ENCODE peak calls at places on chromosomes 1 and 21, in ten cellular contexts. T, W, V, F, A, M, S, N, G and H are unnamed samples.

GRCh38 chr21:31688603-31689368 is 29.3 kb downstream of the SOD1 start:
- DNase-seq in T (no peak), A (no peak), G (no peak), M (no peak), N (no peak), V (no peak), F (no peak), W (no peak), S (no peak), H (no peak)

GRCh38 chr1:27615346-27616004 is 11.5 kb upstream of the AHDC1 start:
- DNase-seq in T (no peak), W (no peak), V (no peak), M (no peak), G (no peak), S (no peak), A (no peak), N (no peak), F (no peak), H (no peak)

GRCh38 chr1:227934476-227935313 is 13.0 kb downstream of the WNT9A start:
- DNase-seq in A (no peak), F (no peak), V (no peak), M (no peak), G (no peak), S (no peak), W (peak), T (no peak), N (peak), H (peak)

GRCh38 chr1:41927118-41927517 is 8.4 kb upstream of the HIVEP3 start:
- DNase-seq in W (no peak), G (no peak), F (no peak), A (no peak), T (peak), V (no peak), N (no peak), S (no peak), M (no peak), H (no peak)

GRCh38 chr1:244077473-244078220 is 26.6 kb downstream of the ZBTB18 start:
- DNase-seq in G (no peak), T (no peak), A (no peak), S (no peak), M (no peak), V (no peak), F (peak), W (no peak), N (no peak), H (no peak)

GRCh38 chr21:37835512-37835911 is 80.7 kb downstream of the KCNJ6 start:
- DNase-seq in T (no peak), G (no peak), N (no peak), A (no peak), F (no peak), W (no peak), M (no peak), V (no peak), S (no peak), H (no peak)

GRCh38 chr1:59212715-59213114 is 84.2 kb upstream of the FGGY start:
- DNase-seq in S (no peak), G (no peak), V (no peak), N (no peak), T (no peak), A (no peak), F (no peak), M (no peak), W (no peak), H (no peak)

GRCh38 chr1:86782482-86782881 is 78.1 kb downstream of the SH3GLB1 start:
- DNase-seq in A (no peak), V (no peak), M (no peak), W (no peak), F (no peak), G (no peak), N (no peak), S (no peak), T (no peak), H (no peak)

GRCh38 chr1:161307230-161307768 is 2.5 kb downstream of the MPZ start:
- DNase-seq in S (no peak), T (peak), N (peak), G (peak), V (no peak), A (no peak), F (no peak), W (no peak), M (no peak), H (peak)

GRCh38 chr1:201531551-201532425 is 7.1 kb upstream of the NAV1 start:
- DNase-seq in A (peak), N (no peak), F (no peak), W (no peak), G (peak), T (no peak), M (peak), V (peak), S (no peak), H (no peak)

GRCh38 chr1:175808573-175808972 is 65.2 kb upstream of the TNR start:
- DNase-seq in G (no peak), W (no peak), M (peak), N (no peak), F (no peak), A (no peak), V (no peak), T (no peak), S (no peak), H (no peak)

GRCh38 chr1:172472495-172472894 is 28.6 kb upstream of the PIGC start:
- DNase-seq in F (no peak), M (no peak), A (no peak), S (no peak), W (no peak), N (no peak), G (no peak), V (no peak), T (no peak), H (no peak)

GRCh38 chr1:23177438-23178380 is 9.1 kb upstream of the LUZP1 start:
- DNase-seq in A (peak), G (peak), F (peak), M (peak), V (peak), W (peak), N (peak), T (peak), S (peak), H (peak)

GRCh38 chr1:77824083-77824482 is 44.6 kb downstream of the MIGA1 start:
- DNase-seq in T (no peak), W (no peak), G (no peak), V (no peak), M (no peak), N (no peak), A (no peak), F (no peak), S (peak), H (peak)

GRCh38 chr1:160755864-160756616 is 17.0 kb downstream of the SLAMF7 start:
- DNase-seq in T (no peak), G (no peak), N (no peak), M (no peak), W (no peak), V (no peak), A (no peak), S (no peak), F (no peak), H (no peak)

GRCh38 chr1:153816283-153816904 is 41.2 kb downstream of the SLC27A3 start:
- DNase-seq in M (no peak), T (peak), G (no peak), N (no peak), A (no peak), W (no peak), V (peak), F (no peak), S (no peak), H (no peak)

GRCh38 chr1:154863702-154864174 is 6.3 kb downstream of the KCNN3 start:
- DNase-seq in S (peak), T (no peak), W (peak), M (no peak), N (no peak), V (no peak), G (no peak), A (no peak), F (no peak), H (peak)

GRCh38 chr1:24724345-24725208 is 20.7 kb upstream of the CLIC4 start:
- DNase-seq in A (no peak), N (no peak), M (no peak), V (no peak), T (no peak), W (no peak), S (peak), F (peak), G (peak), H (no peak)

GRCh38 chr1:110235839-110236682 is 25.9 kb downstream of the KCNC4 start:
- DNase-seq in V (no peak), M (no peak), T (no peak), W (peak), S (peak), G (no peak), F (no peak), A (no peak), N (no peak), H (peak)

GRCh38 chr1:111837398-111837797 is 81.7 kb downstream of the DDX20 start:
- DNase-seq in N (no peak), A (no peak), G (peak), V (no peak), S (no peak), M (no peak), F (no peak), W (no peak), T (peak), H (no peak)

GRCh38 chr1:65360654-65361053 is 51.3 kb downstream of the DNAJC6 start:
- DNase-seq in W (no peak), M (no peak), S (no peak), G (no peak), A (no peak), F (no peak), N (no peak), V (no peak), T (no peak), H (no peak)

GRCh38 chr1:202010042-202011015 is at the start of gene ELF3:
- DNase-seq in F (no peak), N (no peak), W (peak), G (no peak), T (peak), S (peak), V (peak), M (peak), A (no peak), H (peak)

GRCh38 chr1:227886993-227887696 is 60.6 kb downstream of the WNT9A start:
- DNase-seq in G (peak), N (peak), W (no peak), A (peak), M (no peak), F (peak), V (peak), T (peak), S (no peak), H (no peak)

GRCh38 chr1:117795190-117795589 is 134.2 kb downstream of the GDAP2 start:
- DNase-seq in W (peak), S (no peak), A (no peak), M (no peak), G (peak), F (no peak), N (no peak), T (no peak), V (no peak), H (peak)

GRCh38 chr1:225909477-225909876 is 14.6 kb downstream of the PYCR2 start:
- DNase-seq in S (no peak), W (no peak), M (no peak), T (no peak), G (no peak), N (no peak), V (no peak), F (no peak), A (no peak), H (no peak)

GRCh38 chr1:218304281-218305039 is 19.4 kb downstream of the RRP15 start:
- DNase-seq in V (no peak), W (no peak), N (no peak), M (no peak), A (no peak), F (no peak), T (no peak), S (no peak), G (peak), H (peak)

GRCh38 chr1:47651311-47652089 is 213.7 kb downstream of the FOXD2 start:
- DNase-seq in S (no peak), W (no peak), F (peak), M (no peak), V (peak), A (peak), G (no peak), T (peak), N (no peak), H (no peak)

GRCh38 chr1:23742670-23743286 is 493 bp upstream of the ELOA start:
- DNase-seq in A (no peak), S (peak), V (peak), G (no peak), M (peak), W (no peak), T (no peak), N (no peak), F (no peak), H (peak)

GRCh38 chr1:246773213-246773641 is 49.0 kb downstream of the SCCPDH start:
- DNase-seq in S (no peak), A (no peak), F (no peak), T (no peak), M (no peak), N (no peak), V (no peak), W (no peak), G (no peak), H (no peak)

GRCh38 chr1:7313081-7313546 is 458.0 kb upstream of the VAMP3 start:
- DNase-seq in A (no peak), T (no peak), G (no peak), V (peak), W (no peak), M (no peak), S (no peak), N (no peak), F (peak), H (no peak)

GRCh38 chr1:120179420-120180348 is 3.4 kb upstream of the SEC22B start:
- DNase-seq in F (peak), A (peak), W (no peak), V (peak), S (no peak), N (no peak), T (peak), G (peak), M (peak), H (peak)

GRCh38 chr1:120176092-120176855 is at the start of gene SEC22B:
- DNase-seq in N (peak), G (peak), S (peak), V (peak), T (peak), A (peak), M (peak), W (peak), F (peak), H (peak)

DNA sequence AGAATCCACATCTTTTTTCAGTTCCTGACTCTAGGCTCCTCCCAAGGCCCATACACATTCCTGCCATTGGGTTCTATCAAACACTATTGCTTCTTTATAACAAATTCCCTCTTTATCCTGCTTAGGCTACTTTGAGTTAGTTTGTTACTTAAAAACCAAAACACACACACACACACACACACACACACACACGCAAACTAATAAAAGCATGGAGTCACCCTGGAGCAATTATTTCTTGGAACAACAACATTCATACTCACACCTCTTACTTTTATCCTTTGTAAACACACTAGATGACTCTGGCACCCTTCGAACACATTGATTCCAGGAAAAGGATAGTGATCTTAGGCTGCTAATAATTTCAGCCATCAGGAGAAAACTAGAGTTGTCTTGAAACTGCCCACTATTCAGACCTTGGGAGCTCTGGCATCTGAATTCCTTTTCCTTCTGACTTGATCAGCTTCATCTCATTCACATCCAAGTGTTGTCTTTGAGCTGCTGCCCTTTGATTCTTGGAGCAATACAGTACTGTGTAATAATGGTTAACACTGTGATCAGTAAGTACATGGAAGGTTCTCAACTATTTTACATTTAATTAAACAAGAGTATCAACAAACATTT is 2.6 kb upstream of the SEC22B start:
- DNase-seq in M (no peak), T (no peak), G (no peak), W (no peak), N (no peak), F (no peak), A (no peak), S (no peak), V (no peak), H (no peak)
- TF ChIP-seq CTCF in M (no peak), T (no peak), G (no peak), W (no peak), N (no peak), F (no peak), A (no peak), S (no peak), V (no peak), H (no peak)

GRCh38 chr1:241470361-241470760 is 49.2 kb downstream of the FH start:
- DNase-seq in W (no peak), G (no peak), F (no peak), S (no peak), T (no peak), V (no peak), A (no peak), M (no peak), N (no peak), H (no peak)

GRCh38 chr1:241460098-241460873 is 59.3 kb downstream of the FH start:
- DNase-seq in A (no peak), W (no peak), V (no peak), N (no peak), G (no peak), S (no peak), T (no peak), M (no peak), F (no peak), H (no peak)

GRCh38 chr1:241462371-241462770 is 57.2 kb downstream of the FH start:
- DNase-seq in T (no peak), F (no peak), A (no peak), S (no peak), N (no peak), V (no peak), M (no peak), W (no peak), G (no peak), H (peak)

GRCh38 chr1:241465673-241466072 is 53.9 kb downstream of the FH start:
- DNase-seq in M (no peak), N (no peak), W (peak), S (no peak), A (no peak), V (no peak), T (no peak), G (no peak), F (no peak), H (peak)

DNA sequence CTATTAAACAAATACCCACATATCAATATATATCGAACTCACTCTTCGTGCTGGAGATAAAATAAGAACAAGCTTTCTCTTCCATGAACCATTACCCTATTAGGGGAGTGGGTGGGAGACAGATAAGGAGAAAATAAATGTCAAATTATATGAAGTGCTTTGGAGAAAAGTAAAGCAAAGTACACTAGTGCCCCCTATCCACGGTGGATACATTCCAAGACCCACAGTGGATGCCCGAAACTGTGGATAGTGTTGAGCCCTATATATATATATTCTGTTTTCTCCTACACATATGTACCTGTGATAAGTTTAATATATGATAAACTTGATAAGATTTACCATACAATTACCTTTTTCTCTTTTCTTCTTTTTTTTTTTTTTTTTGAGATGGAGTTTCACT is 54.6 kb downstream of the FH start:
- DNase-seq in N (no peak), A (no peak), S (no peak), G (no peak), T (no peak), W (no peak), M (no peak), V (no peak), F (no peak), H (no peak)
- TF ChIP-seq CTCF in N (no peak), A (no peak), S (no peak), G (no peak), T (no peak), W (no peak), M (no peak), V (no peak), F (peak), H (no peak)

GRCh38 chr1:87915771-87916170 is 587.1 kb downstream of the LMO4 start:
- DNase-seq in A (no peak), V (no peak), T (no peak), W (no peak), S (no peak), F (no peak), M (no peak), N (no peak), G (no peak), H (no peak)

GRCh38 chr1:87916965-87917364 is 588.3 kb downstream of the LMO4 start:
- DNase-seq in F (no peak), M (no peak), A (no peak), T (no peak), N (no peak), V (no peak), W (no peak), G (no peak), S (no peak), H (no peak)

GRCh38 chr1:87914396-87914795 is 585.7 kb downstream of the LMO4 start:
- DNase-seq in F (no peak), S (no peak), N (no peak), A (no peak), V (no peak), W (no peak), M (no peak), T (no peak), G (no peak), H (no peak)

GRCh38 chr1:87922885-87923284 is 594.2 kb downstream of the LMO4 start:
- DNase-seq in T (no peak), G (no peak), W (no peak), S (no peak), N (no peak), F (no peak), A (no peak), M (no peak), V (no peak), H (no peak)

GRCh38 chr1:87918398-87918797 is 589.7 kb downstream of the LMO4 start:
- DNase-seq in W (no peak), G (no peak), T (no peak), N (no peak), A (no peak), F (no peak), V (no peak), M (no peak), S (no peak), H (no peak)
- TF ChIP-seq CTCF in W (no peak), G (no peak), T (no peak), N (no peak), A (no peak), F (no peak), V (no peak), M (no peak), S (no peak), H (no peak)

DNA sequence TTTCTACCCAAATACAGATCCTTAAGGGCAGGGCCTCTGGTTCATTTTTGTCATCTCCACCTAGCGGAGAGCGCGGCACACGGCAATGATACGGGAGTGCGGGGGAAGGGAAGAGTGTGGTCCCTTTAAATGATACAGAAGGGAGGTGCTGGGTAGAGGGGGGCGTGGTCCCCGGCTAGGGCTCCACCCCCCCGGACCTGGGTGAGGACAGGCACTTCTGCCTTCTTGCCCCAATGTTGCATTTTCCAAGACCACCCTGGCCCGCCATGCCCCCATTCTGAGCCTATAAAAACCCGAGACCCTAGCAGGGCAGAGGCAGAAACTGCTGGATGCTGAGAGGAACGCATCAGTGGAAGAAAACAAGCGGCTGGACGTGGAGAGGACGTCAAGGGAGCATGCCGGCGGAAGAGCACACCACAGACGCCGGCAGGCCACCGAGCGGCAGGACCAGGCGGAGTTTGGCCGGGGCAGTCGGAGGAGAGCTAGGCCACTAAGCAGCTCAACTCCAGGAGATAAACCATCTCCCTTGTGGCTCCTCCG is 30.0 kb downstream of the LRRC3 start:
- DNase-seq in G (no peak), N (peak), S (no peak), T (peak), V (no peak), F (no peak), A (no peak), M (no peak), W (no peak), H (no peak)
- TF ChIP-seq CTCF in G (no peak), N (no peak), S (no peak), T (peak), V (no peak), F (peak), A (no peak), M (no peak), W (no peak), H (no peak)

GRCh38 chr21:46639489-46640386 is 4.3 kb downstream of the PRMT2 start:
- DNase-seq in G (no peak), S (no peak), T (no peak), M (no peak), F (no peak), V (no peak), W (no peak), A (no peak), N (no peak), H (peak)
- TF ChIP-seq CTCF in G (peak), S (no peak), T (peak), M (peak), F (peak), V (no peak), W (peak), A (no peak), N (peak), H (peak)

DNA sequence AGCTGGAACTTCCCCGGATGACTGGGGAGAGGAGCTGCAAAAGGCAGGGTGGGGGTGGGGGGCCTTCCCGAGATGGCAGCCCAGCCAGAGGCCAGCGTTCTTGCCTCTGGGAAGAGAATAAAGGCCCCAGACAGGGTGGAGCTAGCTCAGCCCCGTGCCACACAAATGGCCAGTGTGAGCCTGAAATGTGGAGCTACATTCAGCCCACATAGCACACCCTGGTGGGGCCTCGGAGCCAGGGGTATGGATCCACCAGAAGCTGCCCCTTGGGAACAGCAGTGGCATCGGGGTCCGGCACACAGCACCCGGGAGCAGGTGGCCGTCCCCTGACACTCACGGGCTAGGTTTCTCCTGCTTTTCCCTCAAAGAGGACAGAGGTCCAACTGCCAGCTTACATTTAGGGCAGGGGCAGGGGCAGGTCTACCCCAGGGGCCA is 93.9 kb downstream of the PDE9A start:
- DNase-seq in M (no peak), S (no peak), N (no peak), T (no peak), G (no peak), F (no peak), W (no peak), V (no peak), A (no peak), H (no peak)
- TF ChIP-seq CTCF in M (no peak), S (no peak), N (no peak), T (no peak), G (no peak), F (no peak), W (no peak), V (no peak), A (no peak), H (no peak)